ENCODE peak calls at places on chromosomes 16 and 17, in five cellular contexts. C is coronary artery, P is H1, Z is H9, B is mesendoderm. A is an unnamed sample.

GRCh38 chr16:69941251-69942098 is 9.7 kb upstream of the CLEC18A start:
- DNase-seq in Z (no peak), P (no peak), B (no peak), C (peak), A (no peak)

GRCh38 chr16:79501446-79501845 is 99.1 kb downstream of the MAF start:
- DNase-seq in B (no peak), C (no peak), P (no peak), Z (no peak), A (no peak)

GRCh38 chr16:71542377-71542776 is 16.2 kb downstream of the CHST4 start:
- DNase-seq in C (no peak), P (peak), B (peak), Z (peak), A (peak)

GRCh38 chr16:57091200-57091989 is 988 bp upstream of the CPNE2 start:
- DNase-seq in C (peak), P (peak), Z (peak), B (peak), A (no peak)

GRCh38 chr16:68665501-68665900 is 20.4 kb downstream of the CDH3 start:
- DNase-seq in B (no peak), P (no peak), Z (no peak), C (no peak), A (no peak)

GRCh38 chr16:78383118-78383517 is 283.7 kb downstream of the WWOX start:
- DNase-seq in C (no peak), B (no peak), P (no peak), Z (no peak), A (no peak)

GRCh38 chr17:10512856-10513255 is 5.5 kb downstream of the MYH1 start:
- DNase-seq in B (no peak), Z (no peak), P (no peak), C (no peak), A (no peak)

GRCh38 chr16:53612003-53612402 is 91.7 kb downstream of the RPGRIP1L start:
- DNase-seq in C (no peak), Z (no peak), B (no peak), P (no peak), A (no peak)

GRCh38 chr16:84884311-84885023 is 64.7 kb downstream of the CRISPLD2 start:
- DNase-seq in Z (no peak), C (no peak), B (peak), P (peak), A (no peak)

GRCh38 chr17:60671482-60671881 is 6.2 kb upstream of the BCAS3 start:
- DNase-seq in C (no peak), B (no peak), P (no peak), Z (no peak), A (no peak)

GRCh38 chr17:1647802-1648581 is 1.7 kb downstream of the RILP start:
- DNase-seq in Z (peak), B (peak), C (no peak), P (peak), A (peak)

GRCh38 chr17:7045492-7046126 is 1.7 kb upstream of the SLC16A11 start:
- DNase-seq in C (no peak), Z (no peak), B (peak), P (no peak), A (peak)

GRCh38 chr17:66904760-66905637 is 59.5 kb upstream of the CACNG4 start:
- DNase-seq in P (no peak), B (no peak), C (no peak), Z (no peak), A (peak)